ENCODE peak calls at places on chromosomes 3 and 15, in nine cellular contexts. One of them, this sample, is unnamed.

GRCh38 chr15:79184465-79184892 is 93.9 kb upstream of the RASGRF1 start:
- DNase-seq in stimulated activated CD4-positive, alpha-beta T cell treated with anti-CD3 and anti-CD28 coated beads, Interleukin-12 subunit alpha, Interleukin-12 subunit beta, amount 100 ng/mL, for 4 hours: peak
- DNase-seq in M059J: peak
- DNase-seq in iris pigment epithelial cell: peak
- DNase-seq in activated naive CD4-positive, alpha-beta T cell: peak
- DNase-seq in NCI-H69: peak
- DNase-seq in HEK293T: peak
- DNase-seq in nucleus accumbens: peak
- DNase-seq in BE2C: peak
- DNase-seq in this sample: peak

GRCh38 chr3:125120370-125121122 is 64.7 kb upstream of the HEG1 start:
- DNase-seq in stimulated activated CD4-positive, alpha-beta T cell treated with anti-CD3 and anti-CD28 coated beads, Interleukin-12 subunit alpha, Interleukin-12 subunit beta, amount 100 ng/mL, for 4 hours: no peak
- DNase-seq in M059J: peak
- DNase-seq in iris pigment epithelial cell: no peak
- DNase-seq in activated naive CD4-positive, alpha-beta T cell: no peak
- DNase-seq in NCI-H69: peak
- DNase-seq in HEK293T: no peak
- DNase-seq in nucleus accumbens: peak
- DNase-seq in BE2C: peak
- DNase-seq in this sample: peak

GRCh38 chr15:59738676-59739075 is 49.6 kb upstream of the BNIP2 start:
- DNase-seq in stimulated activated CD4-positive, alpha-beta T cell treated with anti-CD3 and anti-CD28 coated beads, Interleukin-12 subunit alpha, Interleukin-12 subunit beta, amount 100 ng/mL, for 4 hours: no peak
- DNase-seq in M059J: no peak
- DNase-seq in iris pigment epithelial cell: no peak
- DNase-seq in activated naive CD4-positive, alpha-beta T cell: no peak
- DNase-seq in NCI-H69: peak
- DNase-seq in HEK293T: no peak
- DNase-seq in nucleus accumbens: no peak
- DNase-seq in BE2C: no peak
- DNase-seq in this sample: no peak

GRCh38 chr3:120448707-120449650 is 1.8 kb downstream of the FSTL1 start:
- DNase-seq in stimulated activated CD4-positive, alpha-beta T cell treated with anti-CD3 and anti-CD28 coated beads, Interleukin-12 subunit alpha, Interleukin-12 subunit beta, amount 100 ng/mL, for 4 hours: no peak
- DNase-seq in M059J: peak
- DNase-seq in iris pigment epithelial cell: peak
- DNase-seq in activated naive CD4-positive, alpha-beta T cell: no peak
- DNase-seq in NCI-H69: no peak
- DNase-seq in HEK293T: peak
- DNase-seq in nucleus accumbens: no peak
- DNase-seq in BE2C: no peak
- DNase-seq in this sample: no peak

GRCh38 chr3:47113669-47114365 is 50.1 kb downstream of the SETD2 start:
- DNase-seq in stimulated activated CD4-positive, alpha-beta T cell treated with anti-CD3 and anti-CD28 coated beads, Interleukin-12 subunit alpha, Interleukin-12 subunit beta, amount 100 ng/mL, for 4 hours: no peak
- DNase-seq in M059J: no peak
- DNase-seq in iris pigment epithelial cell: peak
- DNase-seq in activated naive CD4-positive, alpha-beta T cell: no peak
- DNase-seq in NCI-H69: no peak
- DNase-seq in HEK293T: no peak
- DNase-seq in nucleus accumbens: no peak
- DNase-seq in BE2C: no peak
- DNase-seq in this sample: no peak

GRCh38 chr3:196569003-196569516 is 600 bp downstream of the FBXO45 start:
- DNase-seq in stimulated activated CD4-positive, alpha-beta T cell treated with anti-CD3 and anti-CD28 coated beads, Interleukin-12 subunit alpha, Interleukin-12 subunit beta, amount 100 ng/mL, for 4 hours: peak
- DNase-seq in M059J: peak
- DNase-seq in iris pigment epithelial cell: peak
- DNase-seq in activated naive CD4-positive, alpha-beta T cell: peak
- DNase-seq in NCI-H69: peak
- DNase-seq in HEK293T: peak
- DNase-seq in nucleus accumbens: peak
- DNase-seq in BE2C: peak
- DNase-seq in this sample: peak

GRCh38 chr3:184343200-184343876 is 5.9 kb downstream of the FAM131A start:
- DNase-seq in stimulated activated CD4-positive, alpha-beta T cell treated with anti-CD3 and anti-CD28 coated beads, Interleukin-12 subunit alpha, Interleukin-12 subunit beta, amount 100 ng/mL, for 4 hours: no peak
- DNase-seq in M059J: peak
- DNase-seq in iris pigment epithelial cell: peak
- DNase-seq in activated naive CD4-positive, alpha-beta T cell: no peak
- DNase-seq in NCI-H69: no peak
- DNase-seq in HEK293T: no peak
- DNase-seq in nucleus accumbens: no peak
- DNase-seq in BE2C: no peak
- DNase-seq in this sample: no peak

GRCh38 chr3:5634411-5634810 is 446.9 kb downstream of the EDEM1 start:
- DNase-seq in stimulated activated CD4-positive, alpha-beta T cell treated with anti-CD3 and anti-CD28 coated beads, Interleukin-12 subunit alpha, Interleukin-12 subunit beta, amount 100 ng/mL, for 4 hours: no peak
- DNase-seq in M059J: no peak
- DNase-seq in iris pigment epithelial cell: no peak
- DNase-seq in activated naive CD4-positive, alpha-beta T cell: no peak
- DNase-seq in NCI-H69: no peak
- DNase-seq in HEK293T: no peak
- DNase-seq in nucleus accumbens: no peak
- DNase-seq in BE2C: no peak
- DNase-seq in this sample: no peak

GRCh38 chr3:66469220-66469640 is 31.6 kb downstream of the LRIG1 start:
- DNase-seq in stimulated activated CD4-positive, alpha-beta T cell treated with anti-CD3 and anti-CD28 coated beads, Interleukin-12 subunit alpha, Interleukin-12 subunit beta, amount 100 ng/mL, for 4 hours: no peak
- DNase-seq in M059J: no peak
- DNase-seq in iris pigment epithelial cell: peak
- DNase-seq in activated naive CD4-positive, alpha-beta T cell: no peak
- DNase-seq in NCI-H69: no peak
- DNase-seq in HEK293T: no peak
- DNase-seq in nucleus accumbens: no peak
- DNase-seq in BE2C: no peak
- DNase-seq in this sample: no peak

GRCh38 chr3:23567917-23568316 is 237.8 kb upstream of the UBE2E1 start:
- DNase-seq in stimulated activated CD4-positive, alpha-beta T cell treated with anti-CD3 and anti-CD28 coated beads, Interleukin-12 subunit alpha, Interleukin-12 subunit beta, amount 100 ng/mL, for 4 hours: no peak
- DNase-seq in M059J: peak
- DNase-seq in iris pigment epithelial cell: peak
- DNase-seq in activated naive CD4-positive, alpha-beta T cell: no peak
- DNase-seq in NCI-H69: no peak
- DNase-seq in HEK293T: no peak
- DNase-seq in nucleus accumbens: no peak
- DNase-seq in BE2C: no peak
- DNase-seq in this sample: no peak

GRCh38 chr3:12479919-12480425 is 4.3 kb upstream of the TSEN2 start:
- DNase-seq in stimulated activated CD4-positive, alpha-beta T cell treated with anti-CD3 and anti-CD28 coated beads, Interleukin-12 subunit alpha, Interleukin-12 subunit beta, amount 100 ng/mL, for 4 hours: no peak
- DNase-seq in M059J: peak
- DNase-seq in iris pigment epithelial cell: peak
- DNase-seq in activated naive CD4-positive, alpha-beta T cell: no peak
- DNase-seq in NCI-H69: peak
- DNase-seq in HEK293T: peak
- DNase-seq in nucleus accumbens: no peak
- DNase-seq in BE2C: no peak
- DNase-seq in this sample: no peak

GRCh38 chr3:188389711-188390346 is 235.9 kb downstream of the LPP start:
- DNase-seq in stimulated activated CD4-positive, alpha-beta T cell treated with anti-CD3 and anti-CD28 coated beads, Interleukin-12 subunit alpha, Interleukin-12 subunit beta, amount 100 ng/mL, for 4 hours: peak
- DNase-seq in M059J: no peak
- DNase-seq in iris pigment epithelial cell: no peak
- DNase-seq in activated naive CD4-positive, alpha-beta T cell: no peak
- DNase-seq in NCI-H69: no peak
- DNase-seq in HEK293T: no peak
- DNase-seq in nucleus accumbens: peak
- DNase-seq in BE2C: no peak
- DNase-seq in this sample: no peak

GRCh38 chr15:82942691-82943090 is 9.8 kb downstream of the HOMER2 start:
- DNase-seq in stimulated activated CD4-positive, alpha-beta T cell treated with anti-CD3 and anti-CD28 coated beads, Interleukin-12 subunit alpha, Interleukin-12 subunit beta, amount 100 ng/mL, for 4 hours: no peak
- DNase-seq in M059J: peak
- DNase-seq in iris pigment epithelial cell: peak
- DNase-seq in activated naive CD4-positive, alpha-beta T cell: no peak
- DNase-seq in NCI-H69: no peak
- DNase-seq in HEK293T: no peak
- DNase-seq in nucleus accumbens: no peak
- DNase-seq in BE2C: no peak
- DNase-seq in this sample: no peak

GRCh38 chr15:45795487-45796069 is 160.7 kb downstream of the SQOR start:
- DNase-seq in stimulated activated CD4-positive, alpha-beta T cell treated with anti-CD3 and anti-CD28 coated beads, Interleukin-12 subunit alpha, Interleukin-12 subunit beta, amount 100 ng/mL, for 4 hours: no peak
- DNase-seq in M059J: peak
- DNase-seq in iris pigment epithelial cell: peak
- DNase-seq in activated naive CD4-positive, alpha-beta T cell: no peak
- DNase-seq in NCI-H69: peak
- DNase-seq in HEK293T: peak
- DNase-seq in nucleus accumbens: peak
- DNase-seq in BE2C: peak
- DNase-seq in this sample: no peak

GRCh38 chr15:70584838-70585706 is 178.3 kb downstream of the UACA start:
- DNase-seq in stimulated activated CD4-positive, alpha-beta T cell treated with anti-CD3 and anti-CD28 coated beads, Interleukin-12 subunit alpha, Interleukin-12 subunit beta, amount 100 ng/mL, for 4 hours: peak
- DNase-seq in M059J: peak
- DNase-seq in iris pigment epithelial cell: peak
- DNase-seq in activated naive CD4-positive, alpha-beta T cell: no peak
- DNase-seq in NCI-H69: peak
- DNase-seq in HEK293T: peak
- DNase-seq in nucleus accumbens: no peak
- DNase-seq in BE2C: peak
- DNase-seq in this sample: no peak

GRCh38 chr3:157077565-157077991 is 82.4 kb downstream of the CCNL1 start:
- DNase-seq in stimulated activated CD4-positive, alpha-beta T cell treated with anti-CD3 and anti-CD28 coated beads, Interleukin-12 subunit alpha, Interleukin-12 subunit beta, amount 100 ng/mL, for 4 hours: no peak
- DNase-seq in M059J: peak
- DNase-seq in iris pigment epithelial cell: no peak
- DNase-seq in activated naive CD4-positive, alpha-beta T cell: no peak
- DNase-seq in NCI-H69: no peak
- DNase-seq in HEK293T: no peak
- DNase-seq in nucleus accumbens: peak
- DNase-seq in BE2C: no peak
- DNase-seq in this sample: no peak

GRCh38 chr3:74832925-74833324 is 218.5 kb upstream of the CNTN3 start:
- DNase-seq in stimulated activated CD4-positive, alpha-beta T cell treated with anti-CD3 and anti-CD28 coated beads, Interleukin-12 subunit alpha, Interleukin-12 subunit beta, amount 100 ng/mL, for 4 hours: no peak
- DNase-seq in M059J: no peak
- DNase-seq in iris pigment epithelial cell: no peak
- DNase-seq in activated naive CD4-positive, alpha-beta T cell: no peak
- DNase-seq in NCI-H69: no peak
- DNase-seq in HEK293T: no peak
- DNase-seq in nucleus accumbens: no peak
- DNase-seq in BE2C: no peak
- DNase-seq in this sample: no peak

GRCh38 chr15:61820951-61821350 is 239.3 kb downstream of the VPS13C start:
- DNase-seq in stimulated activated CD4-positive, alpha-beta T cell treated with anti-CD3 and anti-CD28 coated beads, Interleukin-12 subunit alpha, Interleukin-12 subunit beta, amount 100 ng/mL, for 4 hours: no peak
- DNase-seq in M059J: no peak
- DNase-seq in iris pigment epithelial cell: no peak
- DNase-seq in activated naive CD4-positive, alpha-beta T cell: no peak
- DNase-seq in NCI-H69: no peak
- DNase-seq in HEK293T: no peak
- DNase-seq in nucleus accumbens: no peak
- DNase-seq in BE2C: no peak
- DNase-seq in this sample: no peak

GRCh38 chr3:23183731-23184130 is 19.4 kb upstream of the UBE2E2 start:
- DNase-seq in stimulated activated CD4-positive, alpha-beta T cell treated with anti-CD3 and anti-CD28 coated beads, Interleukin-12 subunit alpha, Interleukin-12 subunit beta, amount 100 ng/mL, for 4 hours: no peak
- DNase-seq in M059J: peak
- DNase-seq in iris pigment epithelial cell: peak
- DNase-seq in activated naive CD4-positive, alpha-beta T cell: no peak
- DNase-seq in NCI-H69: peak
- DNase-seq in HEK293T: peak
- DNase-seq in nucleus accumbens: peak
- DNase-seq in BE2C: no peak
- DNase-seq in this sample: no peak

GRCh38 chr15:38414351-38414750 is 39.6 kb upstream of the FAM98B start:
- DNase-seq in stimulated activated CD4-positive, alpha-beta T cell treated with anti-CD3 and anti-CD28 coated beads, Interleukin-12 subunit alpha, Interleukin-12 subunit beta, amount 100 ng/mL, for 4 hours: no peak
- DNase-seq in M059J: peak
- DNase-seq in iris pigment epithelial cell: peak
- DNase-seq in activated naive CD4-positive, alpha-beta T cell: no peak
- DNase-seq in NCI-H69: peak
- DNase-seq in HEK293T: peak
- DNase-seq in nucleus accumbens: peak
- DNase-seq in BE2C: peak
- DNase-seq in this sample: peak

GRCh38 chr3:40120816-40121215 is 188.7 kb upstream of the EIF1B start:
- DNase-seq in stimulated activated CD4-positive, alpha-beta T cell treated with anti-CD3 and anti-CD28 coated beads, Interleukin-12 subunit alpha, Interleukin-12 subunit beta, amount 100 ng/mL, for 4 hours: no peak
- DNase-seq in M059J: peak
- DNase-seq in iris pigment epithelial cell: peak
- DNase-seq in activated naive CD4-positive, alpha-beta T cell: no peak
- DNase-seq in NCI-H69: peak
- DNase-seq in HEK293T: no peak
- DNase-seq in nucleus accumbens: no peak
- DNase-seq in BE2C: peak
- DNase-seq in this sample: no peak